ENCODE peak calls at places on chromosomes 4 and X, in six cellular contexts. Y is activated gamma-delta T cell treated with Interleukin-2 at 50 U/mL for 16 hours, J is NCI-H1417, O is fibroblast of lung, G is hypothalamus, L is GM23248. K is an unnamed sample.

GRCh38 chr4:6333301-6334202 is 63.9 kb downstream of the WFS1 start:
- DNase-seq in Y (no peak), J (peak; percentile 14), O (peak; percentile 9), G (no peak), L (peak; percentile 11), K (no peak)

GRCh38 chr4:126123933-126124332 is 809.2 kb downstream of the FAT4 start:
- DNase-seq in Y (no peak), J (no peak), O (peak; percentile 47), G (no peak), L (peak; percentile 9), K (no peak)

GRCh38 chr4:107391630-107392028 is 328.4 kb downstream of the PAPSS1 start:
- DNase-seq in Y (no peak), J (no peak), O (no peak), G (no peak), L (peak; percentile 20), K (no peak)

GRCh38 chr4:142126890-142127497 is 490.6 kb downstream of the IL15 start:
- DNase-seq in Y (peak; percentile 60), J (peak; percentile 86), O (peak; percentile 88), G (peak; percentile 5), L (peak; percentile 70), K (peak; percentile 8)

GRCh38 chr4:99221980-99222379 is 2.9 kb upstream of the ADH6 start:
- DNase-seq in Y (no peak), J (no peak), O (peak; percentile 81), G (no peak), L (no peak), K (no peak)

GRCh38 chr4:3074846-3075651 is 568 bp downstream of the HTT start:
- DNase-seq in Y (peak; percentile 10), J (peak; percentile 76), O (peak; percentile 45), G (peak; percentile 24), L (peak; percentile 89), K (peak; percentile 36)

GRCh38 chr4:112708772-112709171 is 71.8 kb downstream of the LARP7 start:
- DNase-seq in Y (no peak), J (no peak), O (no peak), G (no peak), L (no peak), K (no peak)

GRCh38 chr4:56666279-56666678 is 14.8 kb downstream of the HOPX start:
- DNase-seq in Y (no peak), J (no peak), O (no peak), G (no peak), L (no peak), K (no peak)

GRCh38 chr4:168021666-168022065 is 70.7 kb upstream of the ANXA10 start:
- DNase-seq in Y (no peak), J (no peak), O (peak; percentile 9), G (no peak), L (no peak), K (no peak)

GRCh38 chr4:27702710-27703431 is 842.2 kb downstream of the STIM2 start:
- DNase-seq in Y (no peak), J (peak; percentile 91), O (peak; percentile 12), G (no peak), L (peak; percentile 3), K (no peak)

GRCh38 chr4:3791910-3792542 is 25.8 kb downstream of the ADRA2C start:
- DNase-seq in Y (no peak), J (no peak), O (no peak), G (no peak), L (peak; percentile 34), K (peak; percentile 19)

GRCh38 chrX:112901821-112902732 is 61.4 kb upstream of the AMOT start:
- DNase-seq in Y (no peak), J (no peak), O (no peak), G (no peak), L (no peak), K (no peak)

GRCh38 chr4:81257841-81258240 is 42.8 kb upstream of the PRKG2 start:
- DNase-seq in Y (no peak), J (no peak), O (no peak), G (no peak), L (no peak), K (no peak)

GRCh38 chr4:174047363-174047762 is 236.1 kb downstream of the FBXO8 start:
- DNase-seq in Y (no peak), J (no peak), O (no peak), G (no peak), L (no peak), K (no peak)

GRCh38 chrX:75784689-75785491 is at the start of gene MAGEE2:
- DNase-seq in Y (no peak), J (peak; percentile 81), O (no peak), G (peak; percentile 25), L (peak; percentile 23), K (no peak)

GRCh38 chr4:6720202-6720699 is 4.3 kb downstream of the BLOC1S4 start:
- DNase-seq in Y (peak; percentile 89), J (peak; percentile 79), O (peak; percentile 72), G (peak; percentile 90), L (peak; percentile 85), K (peak; percentile 79)

GRCh38 chr4:158791588-158791987 is 22.8 kb downstream of the FNIP2 start:
- DNase-seq in Y (no peak), J (no peak), O (no peak), G (no peak), L (no peak), K (no peak)

GRCh38 chr4:89245459-89245858 is 62.1 kb downstream of the GPRIN3 start:
- DNase-seq in Y (no peak), J (peak; percentile 84), O (no peak), G (no peak), L (no peak), K (no peak)